ENCODE peak calls at places on chromosome 1, in six cellular contexts. One of them, this sample, is unnamed.

GRCh38 chr1:198156111-198156744 is 570 bp upstream of the NEK7 start:
- DNase-seq in CD8-positive, alpha-beta memory T cell: peak
- DNase-seq in mesothelial cell of epicardium: no peak
- DNase-seq in transverse colon: peak
- DNase-seq in erythroblast: peak
- DNase-seq in EL: peak
- DNase-seq in this sample: peak

GRCh38 chr1:31155216-31155806 is 84.4 kb downstream of the NKAIN1 start:
- DNase-seq in CD8-positive, alpha-beta memory T cell: peak
- DNase-seq in mesothelial cell of epicardium: peak
- DNase-seq in transverse colon: peak
- DNase-seq in erythroblast: peak
- DNase-seq in EL: peak
- DNase-seq in this sample: peak

GRCh38 chr1:36752431-36752830 is 269.7 kb upstream of the CSF3R start:
- DNase-seq in CD8-positive, alpha-beta memory T cell: no peak
- DNase-seq in mesothelial cell of epicardium: no peak
- DNase-seq in transverse colon: no peak
- DNase-seq in erythroblast: no peak
- DNase-seq in EL: no peak
- DNase-seq in this sample: no peak

GRCh38 chr1:214566158-214567104 is 15.0 kb upstream of the PTPN14 start:
- DNase-seq in CD8-positive, alpha-beta memory T cell: no peak
- DNase-seq in mesothelial cell of epicardium: no peak
- DNase-seq in transverse colon: no peak
- DNase-seq in erythroblast: no peak
- DNase-seq in EL: peak
- DNase-seq in this sample: no peak

GRCh38 chr1:204207136-204207616 is 6.6 kb downstream of the GOLT1A start:
- DNase-seq in CD8-positive, alpha-beta memory T cell: peak
- DNase-seq in mesothelial cell of epicardium: peak
- DNase-seq in transverse colon: peak
- DNase-seq in erythroblast: peak
- DNase-seq in EL: peak
- DNase-seq in this sample: peak

GRCh38 chr1:108686609-108687313 is 5.3 kb upstream of the PRPF38B start:
- DNase-seq in CD8-positive, alpha-beta memory T cell: no peak
- DNase-seq in mesothelial cell of epicardium: no peak
- DNase-seq in transverse colon: no peak
- DNase-seq in erythroblast: peak
- DNase-seq in EL: peak
- DNase-seq in this sample: no peak

GRCh38 chr1:3523980-3524379 is 69.5 kb downstream of the ARHGEF16 start:
- DNase-seq in CD8-positive, alpha-beta memory T cell: no peak
- DNase-seq in mesothelial cell of epicardium: no peak
- DNase-seq in transverse colon: no peak
- DNase-seq in erythroblast: no peak
- DNase-seq in EL: no peak
- DNase-seq in this sample: no peak

GRCh38 chr1:24769656-24770651 is 24.7 kb downstream of the CLIC4 start:
- DNase-seq in CD8-positive, alpha-beta memory T cell: no peak
- DNase-seq in mesothelial cell of epicardium: no peak
- DNase-seq in transverse colon: no peak
- DNase-seq in erythroblast: no peak
- DNase-seq in EL: peak
- DNase-seq in this sample: no peak

GRCh38 chr1:15246960-15247614 is at the start of gene FHAD1:
- DNase-seq in CD8-positive, alpha-beta memory T cell: peak
- DNase-seq in mesothelial cell of epicardium: peak
- DNase-seq in transverse colon: peak
- DNase-seq in erythroblast: peak
- DNase-seq in EL: peak
- DNase-seq in this sample: no peak

GRCh38 chr1:94315552-94316116 is 78.2 kb upstream of the ARHGAP29 start:
- DNase-seq in CD8-positive, alpha-beta memory T cell: no peak
- DNase-seq in mesothelial cell of epicardium: no peak
- DNase-seq in transverse colon: no peak
- DNase-seq in erythroblast: no peak
- DNase-seq in EL: no peak
- DNase-seq in this sample: no peak

GRCh38 chr1:233019083-233019482 is 68.7 kb downstream of the NTPCR start:
- DNase-seq in CD8-positive, alpha-beta memory T cell: no peak
- DNase-seq in mesothelial cell of epicardium: no peak
- DNase-seq in transverse colon: no peak
- DNase-seq in erythroblast: no peak
- DNase-seq in EL: no peak
- DNase-seq in this sample: no peak

GRCh38 chr1:10374442-10374860 is 24.4 kb upstream of the PGD start:
- DNase-seq in CD8-positive, alpha-beta memory T cell: no peak
- DNase-seq in mesothelial cell of epicardium: no peak
- DNase-seq in transverse colon: no peak
- DNase-seq in erythroblast: no peak
- DNase-seq in EL: no peak
- DNase-seq in this sample: no peak

GRCh38 chr1:183633676-183634343 is 1.8 kb downstream of the ARPC5 start:
- DNase-seq in CD8-positive, alpha-beta memory T cell: peak
- DNase-seq in mesothelial cell of epicardium: no peak
- DNase-seq in transverse colon: no peak
- DNase-seq in erythroblast: peak
- DNase-seq in EL: peak
- DNase-seq in this sample: peak

GRCh38 chr1:201186212-201186611 is 4.4 kb upstream of the IGFN1 start:
- DNase-seq in CD8-positive, alpha-beta memory T cell: no peak
- DNase-seq in mesothelial cell of epicardium: no peak
- DNase-seq in transverse colon: no peak
- DNase-seq in erythroblast: no peak
- DNase-seq in EL: no peak
- DNase-seq in this sample: no peak

GRCh38 chr1:172278478-172278877 is 142.0 kb upstream of the C1orf105 start:
- DNase-seq in CD8-positive, alpha-beta memory T cell: no peak
- DNase-seq in mesothelial cell of epicardium: no peak
- DNase-seq in transverse colon: no peak
- DNase-seq in erythroblast: no peak
- DNase-seq in EL: peak
- DNase-seq in this sample: no peak

GRCh38 chr1:149986486-149987296 is 23.8 kb downstream of the OTUD7B start:
- DNase-seq in CD8-positive, alpha-beta memory T cell: no peak
- DNase-seq in mesothelial cell of epicardium: no peak
- DNase-seq in transverse colon: no peak
- DNase-seq in erythroblast: no peak
- DNase-seq in EL: peak
- DNase-seq in this sample: no peak

GRCh38 chr1:90126834-90127233 is 131.9 kb downstream of the ZNF326 start:
- DNase-seq in CD8-positive, alpha-beta memory T cell: no peak
- DNase-seq in mesothelial cell of epicardium: no peak
- DNase-seq in transverse colon: no peak
- DNase-seq in erythroblast: no peak
- DNase-seq in EL: no peak
- DNase-seq in this sample: no peak

GRCh38 chr1:225627304-225627947 is 25.5 kb downstream of the ENAH start:
- DNase-seq in CD8-positive, alpha-beta memory T cell: no peak
- DNase-seq in mesothelial cell of epicardium: no peak
- DNase-seq in transverse colon: no peak
- DNase-seq in erythroblast: no peak
- DNase-seq in EL: no peak
- DNase-seq in this sample: no peak

GRCh38 chr1:228020686-228021525 is 14.1 kb downstream of the WNT3A start:
- DNase-seq in CD8-positive, alpha-beta memory T cell: no peak
- DNase-seq in mesothelial cell of epicardium: no peak
- DNase-seq in transverse colon: peak
- DNase-seq in erythroblast: no peak
- DNase-seq in EL: no peak
- DNase-seq in this sample: no peak

GRCh38 chr1:99548924-99549605 is 96.8 kb upstream of the PALMD start:
- DNase-seq in CD8-positive, alpha-beta memory T cell: no peak
- DNase-seq in mesothelial cell of epicardium: no peak
- DNase-seq in transverse colon: no peak
- DNase-seq in erythroblast: no peak
- DNase-seq in EL: no peak
- DNase-seq in this sample: no peak

GRCh38 chr1:2073382-2074230 is 23.4 kb downstream of the PRKCZ start:
- DNase-seq in CD8-positive, alpha-beta memory T cell: no peak
- DNase-seq in mesothelial cell of epicardium: no peak
- DNase-seq in transverse colon: no peak
- DNase-seq in erythroblast: no peak
- DNase-seq in EL: peak
- DNase-seq in this sample: no peak

GRCh38 chr1:169090308-169090899 is 16.1 kb upstream of the ATP1B1 start:
- DNase-seq in CD8-positive, alpha-beta memory T cell: no peak
- DNase-seq in mesothelial cell of epicardium: no peak
- DNase-seq in transverse colon: no peak
- DNase-seq in erythroblast: no peak
- DNase-seq in EL: no peak
- DNase-seq in this sample: no peak

GRCh38 chr1:156504062-156504813 is 3.7 kb upstream of the MEF2D start:
- DNase-seq in CD8-positive, alpha-beta memory T cell: no peak
- DNase-seq in mesothelial cell of epicardium: no peak
- DNase-seq in transverse colon: peak
- DNase-seq in erythroblast: peak
- DNase-seq in EL: peak
- DNase-seq in this sample: no peak

GRCh38 chr1:219505886-219506285 is 107.0 kb downstream of the ZC3H11B start:
- DNase-seq in CD8-positive, alpha-beta memory T cell: no peak
- DNase-seq in mesothelial cell of epicardium: no peak
- DNase-seq in transverse colon: no peak
- DNase-seq in erythroblast: no peak
- DNase-seq in EL: peak
- DNase-seq in this sample: no peak

GRCh38 chr1:96028071-96028470 is 693.5 kb upstream of the PTBP2 start:
- DNase-seq in CD8-positive, alpha-beta memory T cell: no peak
- DNase-seq in mesothelial cell of epicardium: no peak
- DNase-seq in transverse colon: no peak
- DNase-seq in erythroblast: no peak
- DNase-seq in EL: no peak
- DNase-seq in this sample: no peak